ENCODE peak calls at places on chromosomes 2 and 18, in four cellular contexts. H, B, L and Y are unnamed samples.

GRCh38 chr2:134461511-134461910 is 207.6 kb downstream of the MGAT5 start:
- DNase-seq in H (no peak), B (peak; percentile 69), L (no peak), Y (no peak)

GRCh38 chr2:30629866-30630265 is 177.4 kb downstream of the CAPN13 start:
- DNase-seq in H (no peak), B (no peak), L (no peak), Y (no peak)

GRCh38 chr18:58013241-58014211 is 30.5 kb upstream of the NEDD4L start:
- DNase-seq in H (peak; percentile 99), B (no peak), L (no peak), Y (no peak)

GRCh38 chr2:23624378-23624777 is 239.4 kb downstream of the KLHL29 start:
- DNase-seq in H (peak; percentile 28), B (no peak), L (peak; percentile 13), Y (peak; percentile 54)

GRCh38 chr2:134241911-134242310 is 12.0 kb upstream of the MGAT5 start:
- DNase-seq in H (peak; percentile 91), B (no peak), L (no peak), Y (no peak)

GRCh38 chr2:182631299-182631698 is 84.8 kb upstream of the DNAJC10 start:
- DNase-seq in H (no peak), B (no peak), L (no peak), Y (no peak)

GRCh38 chr2:159076233-159076632 is 107.8 kb downstream of the TANC1 start:
- DNase-seq in H (no peak), B (no peak), L (no peak), Y (no peak)

GRCh38 chr2:36376992-36377738 is 21.6 kb downstream of the CRIM1 start:
- DNase-seq in H (no peak), B (peak; percentile 66), L (no peak), Y (no peak)

GRCh38 chr2:46332686-46333281 is 35.6 kb downstream of the EPAS1 start:
- DNase-seq in H (no peak), B (no peak), L (no peak), Y (no peak)

GRCh38 chr2:61793389-61793836 is 60.4 kb downstream of the FAM161A start:
- DNase-seq in H (peak; percentile 67), B (peak; percentile 67), L (peak; percentile 68), Y (peak; percentile 73)

GRCh38 chr2:42964444-42965081 is 172.2 kb upstream of the HAAO start:
- DNase-seq in H (no peak), B (no peak), L (no peak), Y (no peak)

GRCh38 chr2:47771211-47771610 is 11.7 kb upstream of the MSH6 start:
- DNase-seq in H (peak; percentile 60), B (no peak), L (peak; percentile 83), Y (no peak)

GRCh38 chr2:176613358-176614032 is 344.3 kb downstream of the MTX2 start:
- DNase-seq in H (no peak), B (no peak), L (no peak), Y (no peak)

GRCh38 chr2:187054501-187055319 is 205.7 kb upstream of the ZSWIM2 start:
- DNase-seq in H (peak; percentile 19), B (no peak), L (no peak), Y (no peak)

GRCh38 chr2:233513953-233514655 is 52.5 kb downstream of the USP40 start:
- DNase-seq in H (no peak), B (no peak), L (no peak), Y (no peak)

GRCh38 chr2:240481720-240482119 is 46.3 kb downstream of the GPC1 start:
- DNase-seq in H (no peak), B (peak; percentile 58), L (no peak), Y (peak; percentile 4)

GRCh38 chr18:23036611-23037259 is 98.5 kb upstream of the CABLES1 start:
- DNase-seq in H (no peak), B (no peak), L (no peak), Y (no peak)

GRCh38 chr2:209517436-209517835 is 93.6 kb downstream of the MAP2 start:
- DNase-seq in H (no peak), B (no peak), L (no peak), Y (no peak)

GRCh38 chr2:211085056-211085680 is 528.8 kb downstream of the CPS1 start:
- DNase-seq in H (peak; percentile 49), B (no peak), L (peak; percentile 44), Y (peak; percentile 11)

GRCh38 chr2:43356774-43357173 is 130.4 kb upstream of the ZFP36L2 start:
- DNase-seq in H (no peak), B (no peak), L (no peak), Y (no peak)

GRCh38 chr2:196162586-196163180 is 8.7 kb downstream of the STK17B start:
- DNase-seq in H (no peak), B (no peak), L (no peak), Y (no peak)

GRCh38 chr18:55322176-55322735 is 265.7 kb downstream of the TCF4 start:
- DNase-seq in H (no peak), B (peak; percentile 78), L (no peak), Y (peak; percentile 62)

GRCh38 chr18:34772887-34773286 is 62.8 kb downstream of the DTNA start:
- DNase-seq in H (no peak), B (no peak), L (no peak), Y (no peak)

GRCh38 chr2:46827274-46827930 is 88.2 kb downstream of the MCFD2 start:
- DNase-seq in H (no peak), B (peak; percentile 53), L (no peak), Y (no peak)

GRCh38 chr2:160411167-160411566 is 82.4 kb downstream of the RBMS1 start:
- DNase-seq in H (no peak), B (no peak), L (no peak), Y (no peak)

GRCh38 chr2:237687666-237688065 is 60.3 kb downstream of the LRRFIP1 start:
- DNase-seq in H (peak; percentile 90), B (peak; percentile 79), L (no peak), Y (peak; percentile 84)

GRCh38 chr2:232174662-232175061 is 203.9 kb upstream of the ALPP start:
- DNase-seq in H (no peak), B (no peak), L (no peak), Y (no peak)

GRCh38 chr2:109545828-109546713 is 67.7 kb downstream of the SEPTIN10 start:
- DNase-seq in H (peak; percentile 63), B (peak; percentile 72), L (peak; percentile 28), Y (peak; percentile 45)

GRCh38 chr2:113700186-113700841 is 56.1 kb downstream of the SLC35F5 start:
- DNase-seq in H (peak; percentile 46), B (peak; percentile 74), L (no peak), Y (peak; percentile 85)

GRCh38 chr2:220748875-220749479 is 823.1 kb downstream of the EPHA4 start:
- DNase-seq in H (no peak), B (peak; percentile 49), L (no peak), Y (no peak)

GRCh38 chr18:49762191-49763077 is 50.9 kb downstream of the ACAA2 start:
- DNase-seq in H (no peak), B (peak; percentile 61), L (no peak), Y (no peak)
- TF ChIP-seq CTCF in H (peak; percentile 27), B (no peak), L (no peak), Y (no peak)

GRCh38 chr2:228654707-228655106 is 473.2 kb upstream of the SPHKAP start:
- DNase-seq in H (no peak), B (no peak), L (no peak), Y (no peak)

GRCh38 chr2:228658998-228659397 is 477.5 kb upstream of the SPHKAP start:
- DNase-seq in H (no peak), B (no peak), L (no peak), Y (no peak)

GRCh38 chr2:228653884-228654283 is 472.4 kb upstream of the SPHKAP start:
- DNase-seq in H (no peak), B (no peak), L (no peak), Y (no peak)

GRCh38 chr2:228655341-228655740 is 473.9 kb upstream of the SPHKAP start:
- DNase-seq in H (no peak), B (no peak), L (no peak), Y (no peak)

DNA sequence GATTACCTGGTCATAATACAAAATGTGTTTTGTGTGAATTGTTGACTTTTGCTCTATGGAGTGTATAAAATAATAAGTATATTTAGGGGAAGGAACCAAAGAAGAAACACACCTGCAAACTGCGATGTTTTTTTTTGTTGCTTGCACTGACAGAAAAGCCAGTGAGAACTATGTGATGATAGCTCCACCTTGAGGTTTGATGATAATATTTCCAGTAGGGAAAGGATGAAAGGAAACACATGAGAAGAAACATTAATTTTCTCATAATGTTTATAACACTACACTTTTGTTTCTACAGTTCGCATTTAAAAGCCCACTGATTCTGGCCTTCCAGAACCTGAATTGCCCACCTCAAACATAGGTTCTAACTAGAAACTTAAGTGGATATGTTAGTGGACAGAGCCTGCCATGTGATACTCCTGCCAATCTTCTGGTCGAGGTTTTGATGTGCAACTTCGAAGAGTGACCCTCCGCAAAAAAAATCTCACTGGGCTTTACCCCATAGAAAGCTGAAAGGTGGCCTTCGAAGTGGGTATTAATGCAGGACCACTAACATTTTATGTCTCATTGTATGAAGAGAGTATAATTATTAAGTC is 476.4 kb upstream of the SPHKAP start:
- DNase-seq in H (peak; percentile 19), B (no peak), L (peak; percentile 24), Y (peak; percentile 7)
- TF ChIP-seq CTCF in H (peak; percentile 62), B (peak; percentile 43), L (peak; percentile 57), Y (peak; percentile 46)

GRCh38 chr2:126866451-126866850 is 32.2 kb upstream of the TEX51 start:
- DNase-seq in H (no peak), B (no peak), L (no peak), Y (no peak)

GRCh38 chr2:126860395-126860794 is 38.3 kb upstream of the TEX51 start:
- DNase-seq in H (no peak), B (no peak), L (no peak), Y (no peak)

GRCh38 chr2:126862730-126863129 is 36.0 kb upstream of the TEX51 start:
- DNase-seq in H (no peak), B (no peak), L (no peak), Y (no peak)

GRCh38 chr2:126863336-126864015 is 35.2 kb upstream of the TEX51 start:
- DNase-seq in H (no peak), B (no peak), L (no peak), Y (no peak)

DNA sequence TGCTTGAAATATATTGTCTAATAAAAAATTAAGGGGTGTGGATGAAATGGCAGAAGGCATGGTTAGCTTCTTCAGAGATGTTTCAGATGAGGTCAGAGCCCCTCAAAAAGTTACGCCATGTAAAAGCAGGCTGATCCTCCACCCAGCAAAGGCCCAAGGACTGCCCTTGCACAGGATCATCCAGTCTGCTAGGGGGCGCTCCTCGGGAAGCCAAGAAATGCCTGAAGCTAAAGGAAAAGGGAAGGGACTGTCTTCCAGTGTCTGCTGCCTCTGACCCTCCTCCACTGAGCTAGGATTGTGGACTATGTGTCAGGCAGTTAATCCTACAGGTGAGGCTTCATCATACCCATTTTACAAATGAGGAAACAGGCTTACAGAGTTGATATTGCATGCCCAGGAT is 33.8 kb upstream of the TEX51 start:
- DNase-seq in H (no peak), B (no peak), L (peak; percentile 3), Y (no peak)
- TF ChIP-seq CTCF in H (peak; percentile 52), B (no peak), L (peak; percentile 64), Y (peak; percentile 23)

DNA sequence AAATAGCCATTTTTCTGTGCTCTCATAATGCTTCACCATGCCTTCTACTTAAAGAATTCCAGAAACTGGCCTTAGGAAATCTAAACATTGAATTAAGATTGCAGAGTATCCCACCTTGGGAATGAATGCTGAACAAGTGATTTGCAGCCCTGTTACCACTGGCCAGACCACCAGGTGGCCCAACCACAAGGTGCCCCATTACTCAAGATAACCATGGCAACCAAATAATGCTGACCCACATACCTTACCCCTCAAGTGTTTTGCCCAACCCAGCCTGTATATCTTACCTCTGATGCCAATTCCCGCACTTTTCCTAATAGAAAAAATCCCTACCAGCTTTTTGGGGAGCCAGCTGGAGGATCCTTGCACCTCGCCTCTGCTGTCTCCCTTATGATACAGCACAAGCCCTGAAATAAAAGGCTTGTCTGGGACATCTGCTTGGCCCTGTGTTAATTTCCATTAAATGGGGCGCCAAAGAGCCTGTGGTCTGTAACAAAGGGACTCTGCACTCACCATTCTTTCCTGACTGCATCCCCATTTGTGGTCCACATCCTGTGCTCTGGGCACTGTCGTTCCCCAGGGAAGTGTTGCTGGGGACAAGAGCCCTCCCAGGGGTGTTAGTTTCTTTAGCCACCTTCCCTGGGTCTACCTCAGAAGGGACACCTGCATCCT is 17.3 kb upstream of the KCNF1 start:
- DNase-seq in H (no peak), B (no peak), L (no peak), Y (no peak)
- TF ChIP-seq CTCF in H (no peak), B (no peak), L (no peak), Y (no peak)